ENCODE peak calls at places on chromosome 15, in six cellular contexts. One of them, this sample, is unnamed.
A peak's percentile ranks its signal among the peaks of the same experiment; 100 is the strongest.

GRCh38 chr15:47431501-47431900 is 285.8 kb upstream of the SEMA6D start:
- DNase-seq in tibial artery: no peak
- DNase-seq in pancreas: no peak
- DNase-seq in thoracic aorta: no peak
- DNase-seq in K562: no peak
- DNase-seq in uterus: no peak
- DNase-seq in this sample: no peak

GRCh38 chr15:82040862-82041261 is 5.0 kb downstream of the MEX3B start:
- DNase-seq in tibial artery: no peak
- DNase-seq in pancreas: no peak
- DNase-seq in thoracic aorta: no peak
- DNase-seq in K562: no peak
- DNase-seq in uterus: no peak
- DNase-seq in this sample: no peak

GRCh38 chr15:62066663-62067447 is at the start of gene C2CD4A:
- DNase-seq in tibial artery: peak; percentile 55
- DNase-seq in pancreas: peak; percentile 99
- DNase-seq in thoracic aorta: no peak
- DNase-seq in K562: no peak
- DNase-seq in uterus: peak; percentile 59
- DNase-seq in this sample: peak; percentile 54

GRCh38 chr15:48090115-48090514 is 30.7 kb upstream of the SLC24A5 start:
- DNase-seq in tibial artery: no peak
- DNase-seq in pancreas: no peak
- DNase-seq in thoracic aorta: no peak
- DNase-seq in K562: no peak
- DNase-seq in uterus: no peak
- DNase-seq in this sample: no peak

GRCh38 chr15:88238618-88239430 is 17.7 kb downstream of the NTRK3 start:
- DNase-seq in tibial artery: no peak
- DNase-seq in pancreas: no peak
- DNase-seq in thoracic aorta: no peak
- DNase-seq in K562: no peak
- DNase-seq in uterus: no peak
- DNase-seq in this sample: no peak

GRCh38 chr15:39685999-39686613 is 96.5 kb downstream of the FSIP1 start:
- DNase-seq in tibial artery: peak; percentile 20
- DNase-seq in pancreas: no peak
- DNase-seq in thoracic aorta: no peak
- DNase-seq in K562: peak; percentile 63
- DNase-seq in uterus: no peak
- DNase-seq in this sample: no peak

GRCh38 chr15:88623061-88623460 is 1.9 kb downstream of the AEN start:
- DNase-seq in tibial artery: no peak
- DNase-seq in pancreas: no peak
- DNase-seq in thoracic aorta: no peak
- DNase-seq in K562: no peak
- DNase-seq in uterus: no peak
- DNase-seq in this sample: no peak

GRCh38 chr15:25182098-25182478 is 227.3 kb downstream of the SNRPN start:
- DNase-seq in tibial artery: peak; percentile 7
- DNase-seq in pancreas: peak; percentile 20
- DNase-seq in thoracic aorta: no peak
- DNase-seq in K562: no peak
- DNase-seq in uterus: no peak
- DNase-seq in this sample: peak; percentile 3

GRCh38 chr15:26045516-26045915 is 182.4 kb upstream of the ATP10A start:
- DNase-seq in tibial artery: no peak
- DNase-seq in pancreas: no peak
- DNase-seq in thoracic aorta: no peak
- DNase-seq in K562: no peak
- DNase-seq in uterus: no peak
- DNase-seq in this sample: no peak

GRCh38 chr15:91040851-91041250 is 18.5 kb upstream of the VPS33B start:
- DNase-seq in tibial artery: no peak
- DNase-seq in pancreas: no peak
- DNase-seq in thoracic aorta: no peak
- DNase-seq in K562: no peak
- DNase-seq in uterus: no peak
- DNase-seq in this sample: no peak

GRCh38 chr15:77860101-77860691 is 217.3 kb downstream of the TBC1D2B start:
- DNase-seq in tibial artery: no peak
- DNase-seq in pancreas: peak; percentile 65
- DNase-seq in thoracic aorta: no peak
- DNase-seq in K562: no peak
- DNase-seq in uterus: no peak
- DNase-seq in this sample: no peak

GRCh38 chr15:45048784-45049631 is 26.0 kb downstream of the SORD start:
- DNase-seq in tibial artery: no peak
- DNase-seq in pancreas: no peak
- DNase-seq in thoracic aorta: no peak
- DNase-seq in K562: peak; percentile 88
- DNase-seq in uterus: no peak
- DNase-seq in this sample: no peak

GRCh38 chr15:80893777-80894176 is 95.8 kb downstream of the MESD start:
- DNase-seq in tibial artery: no peak
- DNase-seq in pancreas: no peak
- DNase-seq in thoracic aorta: no peak
- DNase-seq in K562: no peak
- DNase-seq in uterus: no peak
- DNase-seq in this sample: peak; percentile 34

GRCh38 chr15:23504003-23504402 is 57.0 kb upstream of the GOLGA6L2 start:
- DNase-seq in tibial artery: no peak
- DNase-seq in pancreas: no peak
- DNase-seq in thoracic aorta: no peak
- DNase-seq in K562: no peak
- DNase-seq in uterus: no peak
- DNase-seq in this sample: no peak

GRCh38 chr15:67050062-67050461 is 15.3 kb upstream of the SMAD3 start:
- DNase-seq in tibial artery: no peak
- DNase-seq in pancreas: no peak
- DNase-seq in thoracic aorta: no peak
- DNase-seq in K562: no peak
- DNase-seq in uterus: no peak
- DNase-seq in this sample: no peak

GRCh38 chr15:79230766-79231165 is 51.8 kb upstream of the ANKRD34C start:
- DNase-seq in tibial artery: no peak
- DNase-seq in pancreas: no peak
- DNase-seq in thoracic aorta: no peak
- DNase-seq in K562: no peak
- DNase-seq in uterus: no peak
- DNase-seq in this sample: no peak

GRCh38 chr15:79779739-79780138 is 117.1 kb downstream of the MTHFS start:
- DNase-seq in tibial artery: no peak
- DNase-seq in pancreas: no peak
- DNase-seq in thoracic aorta: no peak
- DNase-seq in K562: no peak
- DNase-seq in uterus: no peak
- DNase-seq in this sample: no peak

GRCh38 chr15:67458449-67458848 is 62.5 kb upstream of the C15orf61 start:
- DNase-seq in tibial artery: no peak
- DNase-seq in pancreas: no peak
- DNase-seq in thoracic aorta: no peak
- DNase-seq in K562: no peak
- DNase-seq in uterus: no peak
- DNase-seq in this sample: no peak

GRCh38 chr15:92809880-92810361 is 90.2 kb upstream of the CHD2 start:
- DNase-seq in tibial artery: no peak
- DNase-seq in pancreas: no peak
- DNase-seq in thoracic aorta: no peak
- DNase-seq in K562: no peak
- DNase-seq in uterus: no peak
- DNase-seq in this sample: no peak

DNA sequence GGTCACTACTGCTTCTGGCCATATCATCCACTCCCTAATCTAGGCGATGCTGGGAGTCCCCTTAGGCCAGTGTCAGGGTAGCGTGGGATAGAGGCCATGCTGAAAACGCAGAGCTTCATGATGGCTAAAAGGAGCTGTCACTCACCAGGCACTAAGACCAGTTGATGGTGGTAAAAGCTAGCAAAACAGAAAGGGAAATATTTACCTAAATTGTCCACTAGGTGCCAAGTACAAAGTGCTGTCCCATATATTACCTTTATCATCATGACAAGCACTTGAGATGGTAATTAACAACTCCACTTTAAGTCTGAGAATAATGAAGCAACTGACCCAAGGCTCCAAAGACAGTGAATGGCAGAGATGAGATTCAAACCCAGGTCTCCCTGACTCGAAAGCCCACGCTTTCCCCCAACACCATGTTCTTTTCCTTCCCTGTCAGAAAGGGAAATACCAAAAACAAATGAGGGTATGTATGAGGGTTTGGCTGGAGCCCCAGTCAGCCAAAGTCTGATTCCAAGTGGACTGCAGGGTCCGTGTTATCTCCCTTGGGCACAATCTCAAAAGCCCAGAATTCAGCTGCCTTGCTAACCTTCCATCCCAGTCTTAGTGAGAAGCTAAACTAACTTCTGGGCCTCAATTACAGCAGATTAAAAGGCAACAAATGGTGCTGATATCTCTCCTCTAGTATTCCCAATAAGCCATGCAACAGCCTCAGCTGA is 84.7 kb downstream of the RBPMS2 start:
- DNase-seq in tibial artery: no peak
- DNase-seq in pancreas: no peak
- DNase-seq in thoracic aorta: no peak
- DNase-seq in K562: peak; percentile 31
- DNase-seq in uterus: no peak
- DNase-seq in this sample: no peak
- TF ChIP-seq CTCF in tibial artery: peak; percentile 12
- TF ChIP-seq CTCF in pancreas: no peak
- TF ChIP-seq CTCF in thoracic aorta: no peak
- TF ChIP-seq CTCF in K562: peak; percentile 39
- TF ChIP-seq CTCF in uterus: no peak
- TF ChIP-seq CTCF in this sample: no peak

GRCh38 chr15:58066042-58066867 is 744 bp upstream of the ALDH1A2 start:
- DNase-seq in tibial artery: peak; percentile 30
- DNase-seq in pancreas: peak; percentile 87
- DNase-seq in thoracic aorta: no peak
- DNase-seq in K562: peak; percentile 78
- DNase-seq in uterus: peak; percentile 84
- DNase-seq in this sample: peak; percentile 67

GRCh38 chr15:58063612-58064011 is 1.9 kb downstream of the ALDH1A2 start:
- DNase-seq in tibial artery: no peak
- DNase-seq in pancreas: no peak
- DNase-seq in thoracic aorta: no peak
- DNase-seq in K562: no peak
- DNase-seq in uterus: no peak
- DNase-seq in this sample: no peak

GRCh38 chr15:58064119-58065010 is 1.1 kb downstream of the ALDH1A2 start:
- DNase-seq in tibial artery: no peak
- DNase-seq in pancreas: no peak
- DNase-seq in thoracic aorta: no peak
- DNase-seq in K562: no peak
- DNase-seq in uterus: no peak
- DNase-seq in this sample: no peak

GRCh38 chr15:58065445-58066041 is at the start of gene ALDH1A2:
- DNase-seq in tibial artery: peak; percentile 26
- DNase-seq in pancreas: peak; percentile 72
- DNase-seq in thoracic aorta: no peak
- DNase-seq in K562: peak; percentile 74
- DNase-seq in uterus: peak; percentile 56
- DNase-seq in this sample: peak; percentile 52

GRCh38 chr15:58065011-58065444 is 483 bp downstream of the ALDH1A2 start:
- DNase-seq in tibial artery: no peak
- DNase-seq in pancreas: peak; percentile 69
- DNase-seq in thoracic aorta: no peak
- DNase-seq in K562: peak; percentile 36
- DNase-seq in uterus: peak; percentile 41
- DNase-seq in this sample: peak; percentile 38
- H3K27ac ChIP-seq in tibial artery: no peak overlapping the region
- H3K27ac ChIP-seq in pancreas: peak overlapping the region; percentile 46
- H3K27ac ChIP-seq in thoracic aorta: no peak overlapping the region
- H3K27ac ChIP-seq in K562: peak overlapping the region; percentile 82
- H3K27ac ChIP-seq in uterus: peak overlapping the region; percentile 92
- H3K27ac ChIP-seq in this sample: peak overlapping the region; percentile 79

DNA sequence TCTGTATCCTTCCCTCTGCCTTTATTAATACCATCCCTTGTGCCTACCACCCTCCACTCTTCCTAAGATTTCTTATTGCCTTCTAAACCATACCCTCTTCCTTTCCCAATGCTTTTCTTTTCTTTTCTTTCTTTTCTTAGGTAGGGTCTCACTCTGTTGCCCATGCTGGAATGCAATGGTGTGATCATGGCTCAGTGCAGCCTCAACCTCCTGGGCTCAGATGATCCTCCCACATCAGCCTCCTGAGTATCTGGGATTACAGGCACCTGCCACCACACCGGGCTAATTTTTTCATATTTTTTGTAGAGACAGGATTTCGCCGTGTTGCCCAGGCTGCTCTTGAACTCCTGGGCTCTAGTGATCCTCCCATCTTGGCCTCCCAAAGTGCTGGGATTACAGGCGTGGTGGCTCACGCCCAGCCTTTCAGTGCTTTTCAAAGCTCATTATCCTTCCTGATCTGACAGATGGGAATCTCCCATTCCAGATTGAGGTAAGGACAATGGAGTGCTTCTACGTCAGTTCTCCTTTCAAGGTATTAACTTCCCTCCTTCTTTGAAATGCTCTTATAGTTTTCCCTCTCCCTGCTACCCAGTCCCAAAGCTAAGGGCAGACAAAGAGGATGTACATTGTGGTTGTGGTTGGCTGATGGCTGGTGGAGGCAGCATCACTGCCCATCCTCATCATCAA is 14.6 kb downstream of the ANXA2 start:
- DNase-seq in tibial artery: no peak
- DNase-seq in pancreas: no peak
- DNase-seq in thoracic aorta: no peak
- DNase-seq in K562: no peak
- DNase-seq in uterus: no peak
- DNase-seq in this sample: no peak
- H3K4me3 ChIP-seq in tibial artery: no peak overlapping the region
- H3K4me3 ChIP-seq in pancreas: no peak overlapping the region
- H3K4me3 ChIP-seq in thoracic aorta: no peak overlapping the region
- H3K4me3 ChIP-seq in K562: no peak overlapping the region
- H3K4me3 ChIP-seq in uterus: no peak overlapping the region
- H3K4me3 ChIP-seq in this sample: no peak overlapping the region

DNA sequence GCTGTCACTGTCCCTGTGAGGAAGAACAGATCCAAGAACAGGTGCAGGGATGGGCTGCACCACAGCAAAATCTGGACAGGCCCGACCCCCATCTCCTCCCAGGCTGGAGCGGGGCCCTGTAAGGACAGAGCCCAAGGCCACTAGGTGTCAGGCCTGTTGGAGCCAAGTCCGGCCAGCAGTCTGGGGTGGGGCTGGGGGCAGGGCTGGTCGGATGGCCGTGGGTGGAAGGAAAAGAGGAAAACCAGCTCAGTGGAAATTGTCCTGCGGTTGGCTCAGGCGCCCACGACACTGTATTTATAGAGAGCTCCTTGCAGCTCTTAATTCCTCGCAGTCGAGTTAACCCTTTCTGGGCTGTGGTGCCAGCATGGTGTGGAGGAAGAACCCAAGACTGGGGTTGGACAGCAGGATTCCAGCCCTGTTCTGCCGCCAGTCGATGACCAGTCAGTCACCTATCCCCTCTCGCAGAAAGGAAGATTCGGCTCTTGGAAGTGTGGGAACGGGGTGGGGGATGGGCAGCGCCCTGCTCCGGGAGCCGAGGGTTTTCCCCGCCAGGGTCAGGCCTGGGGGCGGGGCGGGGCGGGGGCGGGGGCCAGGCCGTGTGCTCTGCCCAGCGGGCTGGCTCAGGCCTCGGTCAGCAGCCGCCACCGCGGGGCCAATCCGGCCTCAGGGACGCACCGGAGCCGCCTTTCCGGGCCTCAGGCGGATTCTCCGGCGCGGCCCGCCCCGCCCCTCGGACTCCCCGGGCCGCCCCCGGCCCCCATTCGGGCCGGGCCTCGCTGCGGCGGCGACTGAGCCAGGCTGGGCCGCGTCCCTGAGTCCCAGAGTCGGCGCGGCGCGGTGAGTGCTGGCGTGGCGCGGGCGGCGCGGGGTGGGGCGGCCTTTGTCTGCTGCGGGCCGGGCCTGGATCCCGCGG is at the start of gene CD276:
- DNase-seq in tibial artery: peak; percentile 78
- DNase-seq in pancreas: peak; percentile 91
- DNase-seq in thoracic aorta: peak; percentile 41
- DNase-seq in K562: peak; percentile 86
- DNase-seq in uterus: peak; percentile 75
- DNase-seq in this sample: peak; percentile 83
- TF ChIP-seq CTCF in tibial artery: peak; percentile 25
- TF ChIP-seq CTCF in pancreas: no peak
- TF ChIP-seq CTCF in thoracic aorta: no peak
- TF ChIP-seq CTCF in K562: peak; percentile 39
- TF ChIP-seq CTCF in uterus: no peak
- TF ChIP-seq CTCF in this sample: peak; percentile 41